ENCODE peak calls at places on chromosomes 11 and 22, in eight cellular contexts. One of them, this sample, is unnamed. For H3K4me1, the result is how much of the 10 kb centered on the place peaks cover.

GRCh38 chr11:21066030-21066429 is 396.6 kb downstream of the NELL1 start:
- DNase-seq in IMR-90: no peak
- DNase-seq in H9: no peak
- DNase-seq in Karpas-422: no peak
- DNase-seq in mesenchymal stem cell: no peak
- DNase-seq in SK-N-SH: no peak
- DNase-seq in fibroblast of lung: no peak
- DNase-seq in K562: no peak
- DNase-seq in this sample: no peak

GRCh38 chr11:7646866-7647265 is 26.4 kb downstream of the CYB5R2 start:
- DNase-seq in IMR-90: no peak
- DNase-seq in mesenchymal stem cell: no peak
- DNase-seq in K562: no peak
- DNase-seq in H9: no peak
- DNase-seq in Karpas-422: no peak
- DNase-seq in SK-N-SH: no peak
- DNase-seq in fibroblast of lung: no peak
- DNase-seq in this sample: no peak

GRCh38 chr11:14331476-14332136 is 27.4 kb downstream of the RRAS2 start:
- DNase-seq in fibroblast of lung: no peak
- DNase-seq in K562: no peak
- DNase-seq in IMR-90: no peak
- DNase-seq in H9: no peak
- DNase-seq in SK-N-SH: no peak
- DNase-seq in mesenchymal stem cell: no peak
- DNase-seq in Karpas-422: no peak
- DNase-seq in this sample: peak

GRCh38 chr11:123302751-123303195 is 107.7 kb upstream of the CLMP start:
- DNase-seq in K562: no peak
- DNase-seq in mesenchymal stem cell: peak
- DNase-seq in SK-N-SH: no peak
- DNase-seq in Karpas-422: peak
- DNase-seq in IMR-90: peak
- DNase-seq in fibroblast of lung: peak
- DNase-seq in H9: no peak
- DNase-seq in this sample: no peak

GRCh38 chr22:35863432-35863831 is 145.8 kb downstream of the APOL5 start:
- DNase-seq in fibroblast of lung: no peak
- DNase-seq in SK-N-SH: peak
- DNase-seq in K562: no peak
- DNase-seq in mesenchymal stem cell: no peak
- DNase-seq in Karpas-422: no peak
- DNase-seq in IMR-90: no peak
- DNase-seq in H9: no peak
- DNase-seq in this sample: no peak

GRCh38 chr22:21032843-21033688 is 705 bp upstream of the SLC7A4 start:
- DNase-seq in IMR-90: no peak
- DNase-seq in K562: no peak
- DNase-seq in fibroblast of lung: no peak
- DNase-seq in Karpas-422: no peak
- DNase-seq in mesenchymal stem cell: no peak
- DNase-seq in H9: no peak
- DNase-seq in SK-N-SH: no peak
- DNase-seq in this sample: no peak

GRCh38 chr11:108498816-108499408 is 728 bp upstream of the POGLUT3 start:
- DNase-seq in mesenchymal stem cell: no peak
- DNase-seq in K562: peak
- DNase-seq in IMR-90: no peak
- DNase-seq in H9: peak
- DNase-seq in Karpas-422: no peak
- DNase-seq in fibroblast of lung: no peak
- DNase-seq in SK-N-SH: no peak
- DNase-seq in this sample: no peak

GRCh38 chr22:35971418-35972119 is 57.1 kb downstream of the RBFOX2 start:
- DNase-seq in fibroblast of lung: peak
- DNase-seq in H9: no peak
- DNase-seq in Karpas-422: no peak
- DNase-seq in K562: no peak
- DNase-seq in mesenchymal stem cell: peak
- DNase-seq in IMR-90: peak
- DNase-seq in SK-N-SH: peak
- DNase-seq in this sample: peak

GRCh38 chr22:26624788-26625187 is 3.0 kb downstream of the CRYBA4 start:
- DNase-seq in H9: no peak
- DNase-seq in IMR-90: no peak
- DNase-seq in mesenchymal stem cell: no peak
- DNase-seq in Karpas-422: no peak
- DNase-seq in K562: no peak
- DNase-seq in SK-N-SH: no peak
- DNase-seq in fibroblast of lung: no peak
- DNase-seq in this sample: no peak

GRCh38 chr11:21811572-21811971 is 381.3 kb upstream of the ANO5 start:
- DNase-seq in mesenchymal stem cell: no peak
- DNase-seq in H9: peak
- DNase-seq in fibroblast of lung: no peak
- DNase-seq in K562: no peak
- DNase-seq in IMR-90: no peak
- DNase-seq in Karpas-422: peak
- DNase-seq in SK-N-SH: no peak
- DNase-seq in this sample: no peak

DNA sequence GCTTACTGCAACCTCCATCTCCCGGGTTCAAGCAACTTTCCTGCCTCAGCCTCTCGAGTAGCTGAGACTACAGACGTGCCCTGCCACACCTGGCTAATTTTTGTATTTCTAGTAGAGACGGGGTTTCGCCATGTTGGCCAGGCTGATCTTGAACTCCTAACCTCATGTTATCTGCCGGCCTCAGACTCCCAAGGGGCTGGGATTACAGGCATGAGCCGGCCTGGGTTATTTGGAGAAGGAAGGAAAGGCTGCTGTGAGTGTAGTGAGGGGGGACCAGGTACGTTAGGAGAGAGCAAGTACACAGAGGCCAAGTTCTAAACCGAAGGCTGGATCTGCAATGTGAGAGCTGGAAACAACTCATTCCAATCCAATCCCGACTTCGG is 453 bp downstream of the BATF2 start:
- DNase-seq in H9: no peak
- DNase-seq in IMR-90: no peak
- DNase-seq in fibroblast of lung: no peak
- DNase-seq in K562: no peak
- DNase-seq in Karpas-422: no peak
- DNase-seq in mesenchymal stem cell: no peak
- DNase-seq in SK-N-SH: no peak
- DNase-seq in this sample: no peak
- H3K9ac ChIP-seq in H9: no peak
- H3K9ac ChIP-seq in IMR-90: peak
- H3K9ac ChIP-seq in fibroblast of lung: no peak
- H3K9ac ChIP-seq in K562: peak
- H3K9ac ChIP-seq in Karpas-422: peak
- H3K9ac ChIP-seq in mesenchymal stem cell: no peak
- H3K9ac ChIP-seq in SK-N-SH: no peak
- H3K9ac ChIP-seq in this sample: no peak

DNA sequence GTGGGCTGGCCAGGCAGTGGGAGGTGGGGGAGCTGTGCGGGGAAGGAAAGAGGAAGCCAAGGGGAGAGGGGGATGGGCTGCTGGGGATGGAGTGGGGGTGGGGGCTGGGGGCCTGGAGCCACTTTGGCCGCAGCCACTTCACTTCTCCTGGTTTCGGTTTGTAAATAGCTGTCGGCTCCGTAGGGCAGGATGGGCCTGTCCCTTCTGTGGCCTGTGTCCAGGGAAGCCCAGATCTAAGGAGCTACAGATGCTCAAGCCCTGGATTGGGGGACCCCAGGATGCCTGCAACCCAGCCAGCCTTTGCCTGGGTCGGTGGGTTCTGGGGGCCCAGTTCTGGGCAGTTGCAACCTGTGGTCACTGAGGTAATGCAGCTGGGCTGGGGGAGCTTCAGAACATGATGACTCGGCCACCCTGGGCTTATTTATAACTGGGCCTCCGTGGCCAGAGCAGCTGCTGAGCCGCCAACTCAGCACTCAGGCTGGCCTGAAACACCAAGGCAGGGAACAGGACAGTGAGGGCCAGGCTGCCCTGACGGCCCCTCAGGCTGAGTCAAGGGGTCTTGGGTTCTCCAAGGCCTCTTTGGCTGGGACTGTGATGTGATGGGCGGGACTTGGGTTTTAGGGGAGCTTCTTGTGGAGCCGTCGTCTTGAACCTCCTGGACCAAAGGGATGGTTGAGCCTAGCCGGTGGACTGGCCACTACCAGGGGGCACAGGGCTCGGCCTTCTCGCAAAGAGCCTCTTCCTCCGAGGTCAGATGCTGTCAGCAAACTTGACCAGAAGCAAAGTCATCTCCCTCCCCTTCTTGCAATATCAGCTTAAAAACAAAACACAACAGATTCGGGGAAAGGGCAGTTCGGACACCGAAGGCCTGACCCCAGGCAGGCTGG is 15.0 kb upstream of the SLC39A13 start:
- DNase-seq in fibroblast of lung: peak
- DNase-seq in IMR-90: peak
- DNase-seq in K562: peak
- DNase-seq in SK-N-SH: no peak
- DNase-seq in Karpas-422: no peak
- DNase-seq in mesenchymal stem cell: peak
- DNase-seq in H9: peak
- DNase-seq in this sample: peak
- H3K4me1 ChIP-seq in fibroblast of lung: under half
- H3K4me1 ChIP-seq in IMR-90: under half
- H3K4me1 ChIP-seq in K562: half or more
- H3K4me1 ChIP-seq in SK-N-SH: under half
- H3K4me1 ChIP-seq in Karpas-422: under half
- H3K4me1 ChIP-seq in mesenchymal stem cell: under half
- H3K4me1 ChIP-seq in H9: under half
- H3K4me1 ChIP-seq in this sample: under half

DNA sequence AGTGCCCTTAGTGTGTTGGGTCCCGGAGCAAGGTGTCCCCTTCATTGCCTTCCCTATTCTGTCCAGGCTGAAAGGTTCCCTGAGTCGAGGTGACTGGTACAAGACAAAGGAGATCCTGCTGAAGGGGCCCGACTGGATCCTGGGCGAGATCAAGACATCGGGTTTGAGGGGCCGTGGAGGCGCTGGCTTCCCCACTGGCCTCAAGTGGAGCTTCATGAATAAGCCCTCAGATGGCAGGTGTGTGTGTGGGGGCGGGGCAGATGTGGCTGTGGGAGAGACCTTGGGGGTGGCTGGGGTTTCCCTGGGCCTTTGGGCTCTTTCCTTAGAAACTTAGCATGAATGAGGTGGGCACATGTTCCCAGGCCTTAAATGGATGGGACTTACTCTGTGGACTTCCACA is 1.8 kb downstream of the NDUFV1 start:
- DNase-seq in K562: no peak
- DNase-seq in IMR-90: no peak
- DNase-seq in H9: no peak
- DNase-seq in mesenchymal stem cell: no peak
- DNase-seq in SK-N-SH: no peak
- DNase-seq in fibroblast of lung: no peak
- DNase-seq in Karpas-422: no peak
- DNase-seq in this sample: no peak
- H3K4me2 ChIP-seq in K562: no peak
- H3K4me2 ChIP-seq in IMR-90: no peak
- H3K4me2 ChIP-seq in H9: no peak
- H3K4me2 ChIP-seq in mesenchymal stem cell: no peak
- H3K4me2 ChIP-seq in SK-N-SH: no peak
- H3K4me2 ChIP-seq in fibroblast of lung: no peak
- H3K4me2 ChIP-seq in Karpas-422: peak
- H3K4me2 ChIP-seq in this sample: no peak

GRCh38 chr11:65945430-65945911 is at the start of gene TSGA10IP:
- DNase-seq in IMR-90: no peak
- DNase-seq in K562: no peak
- DNase-seq in Karpas-422: no peak
- DNase-seq in fibroblast of lung: no peak
- DNase-seq in H9: peak
- DNase-seq in SK-N-SH: no peak
- DNase-seq in mesenchymal stem cell: no peak
- DNase-seq in this sample: no peak
- H3K9ac ChIP-seq in IMR-90: no peak
- H3K9ac ChIP-seq in K562: no peak
- H3K9ac ChIP-seq in Karpas-422: no peak
- H3K9ac ChIP-seq in fibroblast of lung: no peak
- H3K9ac ChIP-seq in H9: peak
- H3K9ac ChIP-seq in SK-N-SH: no peak
- H3K9ac ChIP-seq in mesenchymal stem cell: no peak
- H3K9ac ChIP-seq in this sample: no peak